ENCODE peak calls at places on chromosomes 2 and 18, in eight cellular contexts. R, G, F, Y, D, N, M and H are unnamed samples.

GRCh38 chr18:4960578-4960977 is 236.5 kb downstream of the AKAIN1 start:
- DNase-seq in R (no peak), G (no peak), F (no peak), Y (no peak), D (no peak), N (no peak), M (no peak), H (no peak)

GRCh38 chr2:42568431-42569115 is at the start of gene MTA3:
- DNase-seq in R (peak; percentile 41), G (peak; percentile 72), F (peak; percentile 30), Y (peak; percentile 65), D (no peak), N (peak; percentile 40), M (peak; percentile 71), H (peak; percentile 69)

GRCh38 chr2:179422037-179422643 is 157.5 kb upstream of the SESTD1 start:
- DNase-seq in R (peak; percentile 66), G (peak; percentile 84), F (peak; percentile 68), Y (peak; percentile 59), D (peak; percentile 77), N (peak; percentile 44), M (peak; percentile 80), H (peak; percentile 73)

GRCh38 chr18:74898965-74899364 is 301.3 kb downstream of the ZNF407 start:
- DNase-seq in R (peak; percentile 20), G (no peak), F (no peak), Y (no peak), D (peak; percentile 68), N (no peak), M (no peak), H (no peak)

GRCh38 chr2:221635949-221636348 is 63.8 kb upstream of the EPHA4 start:
- DNase-seq in R (peak; percentile 56), G (no peak), F (no peak), Y (no peak), D (no peak), N (no peak), M (no peak), H (no peak)

GRCh38 chr2:46547223-46548102 is 68.1 kb downstream of the TMEM247 start:
- DNase-seq in R (no peak), G (peak; percentile 49), F (no peak), Y (no peak), D (no peak), N (no peak), M (no peak), H (no peak)

GRCh38 chr2:203584784-203585183 is 49.7 kb upstream of the RAPH1 start:
- DNase-seq in R (no peak), G (no peak), F (no peak), Y (no peak), D (no peak), N (no peak), M (no peak), H (no peak)

GRCh38 chr18:64519191-64519590 is 370.3 kb upstream of the LINC00305 start:
- DNase-seq in R (no peak), G (no peak), F (no peak), Y (no peak), D (no peak), N (no peak), M (no peak), H (no peak)

GRCh38 chr2:179636100-179636980 is 225.1 kb downstream of the ZNF385B start:
- DNase-seq in R (no peak), G (no peak), F (no peak), Y (no peak), D (no peak), N (no peak), M (no peak), H (no peak)

GRCh38 chr18:80023173-80023572 is 11.1 kb upstream of the RBFA start:
- DNase-seq in R (peak; percentile 49), G (no peak), F (no peak), Y (no peak), D (no peak), N (no peak), M (no peak), H (peak; percentile 79)

GRCh38 chr2:166233244-166233643 is 105.4 kb upstream of the SCN1A start:
- DNase-seq in R (no peak), G (no peak), F (no peak), Y (no peak), D (no peak), N (no peak), M (no peak), H (no peak)

GRCh38 chr2:160251566-160251965 is 51.5 kb upstream of the ITGB6 start:
- DNase-seq in R (no peak), G (no peak), F (no peak), Y (no peak), D (no peak), N (no peak), M (no peak), H (no peak)

GRCh38 chr2:13005761-13006336 is 289.1 kb downstream of the TRIB2 start:
- DNase-seq in R (no peak), G (no peak), F (no peak), Y (no peak), D (peak; percentile 17), N (no peak), M (no peak), H (no peak)

GRCh38 chr2:199364153-199364552 is 93.6 kb downstream of the SATB2 start:
- DNase-seq in R (no peak), G (no peak), F (no peak), Y (no peak), D (no peak), N (no peak), M (no peak), H (no peak)

GRCh38 chr2:1864301-1864980 is 120.1 kb upstream of the PXDN start:
- DNase-seq in R (no peak), G (no peak), F (no peak), Y (no peak), D (no peak), N (no peak), M (no peak), H (no peak)

GRCh38 chr18:33183136-33183535 is 257.4 kb downstream of the CCDC178 start:
- DNase-seq in R (no peak), G (no peak), F (no peak), Y (no peak), D (no peak), N (no peak), M (no peak), H (no peak)

GRCh38 chr2:98805412-98806265 is 74.7 kb upstream of the MGAT4A start:
- DNase-seq in R (no peak), G (peak; percentile 29), F (no peak), Y (no peak), D (peak; percentile 8), N (peak; percentile 81), M (no peak), H (no peak)

GRCh38 chr2:182015334-182016109 is 29.9 kb downstream of the PPP1R1C start:
- DNase-seq in R (no peak), G (no peak), F (no peak), Y (no peak), D (peak; percentile 25), N (no peak), M (no peak), H (no peak)

GRCh38 chr2:236574424-236575145 is 5.0 kb downstream of the ACKR3 start:
- DNase-seq in R (no peak), G (no peak), F (no peak), Y (no peak), D (no peak), N (no peak), M (no peak), H (no peak)

GRCh38 chr2:215693269-215693998 is 257.6 kb upstream of the FN1 start:
- DNase-seq in R (peak; percentile 45), G (no peak), F (no peak), Y (no peak), D (peak; percentile 89), N (no peak), M (no peak), H (no peak)

DNA sequence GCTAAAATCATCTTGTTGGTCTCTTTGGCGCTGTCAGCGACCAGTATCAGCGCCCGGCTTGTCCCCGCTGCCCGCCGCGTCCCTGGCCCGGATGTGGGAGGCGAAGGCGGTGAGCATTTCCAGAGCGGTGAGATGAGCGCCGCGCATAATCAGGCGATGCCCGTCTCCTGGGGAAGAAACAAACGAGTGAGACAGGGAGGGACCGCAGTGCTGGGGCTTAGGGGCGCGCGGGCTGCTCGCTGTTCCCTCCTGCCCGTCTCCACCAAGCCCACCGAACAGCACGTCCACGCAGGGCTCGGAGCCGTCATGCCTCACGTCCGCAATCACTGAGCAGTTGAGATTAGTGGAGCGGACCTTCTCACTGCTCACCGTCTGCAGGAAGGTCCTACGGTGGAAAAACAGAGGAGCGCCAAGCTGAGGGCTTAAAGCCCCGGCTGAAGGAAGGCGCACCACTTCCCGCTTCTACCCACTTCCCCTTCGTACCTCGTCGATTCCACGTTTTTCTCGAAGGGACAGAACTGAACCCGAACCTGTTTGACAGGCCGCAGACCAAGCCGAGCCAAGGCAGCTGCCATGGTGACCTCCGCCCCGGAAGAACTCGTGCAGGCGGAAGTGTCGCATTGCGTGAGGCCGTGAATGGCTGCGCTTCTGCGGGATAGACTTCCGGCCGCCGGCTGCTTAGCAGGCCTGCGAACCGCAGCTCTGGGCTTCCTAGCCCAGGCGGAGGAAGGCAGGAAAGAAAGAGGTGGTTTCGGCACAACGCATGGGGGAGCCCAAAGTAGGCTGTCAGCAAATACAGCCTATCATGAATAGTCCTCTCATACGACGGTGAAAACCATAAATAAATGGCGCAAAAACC is at the start of gene MRPL53:
- DNase-seq in R (peak; percentile 98), G (peak; percentile 97), F (peak; percentile 91), Y (peak; percentile 93), D (peak; percentile 92), N (peak; percentile 91), M (peak; percentile 95), H (peak; percentile 96)
- TF ChIP-seq POLR2A in R (peak; percentile 94), G (peak; percentile 60), F (no peak), Y (peak; percentile 55), D (no peak), N (peak; percentile 86), M (no peak), H (peak; percentile 99)

GRCh38 chr2:121446647-121447241 is 83.9 kb upstream of the RNU4ATAC start:
- DNase-seq in R (no peak), G (no peak), F (no peak), Y (no peak), D (no peak), N (no peak), M (no peak), H (no peak)
- TF ChIP-seq POLR2A in R (no peak), G (no peak), F (no peak), Y (no peak), D (no peak), N (no peak), M (no peak), H (no peak)

GRCh38 chr2:148592812-148593211 is 51.7 kb upstream of the EPC2 start:
- DNase-seq in R (no peak), G (no peak), F (no peak), Y (no peak), D (no peak), N (no peak), M (no peak), H (no peak)
- TF ChIP-seq POLR2A in R (no peak), G (no peak), F (no peak), Y (no peak), D (no peak), N (no peak), M (no peak), H (no peak)

DNA sequence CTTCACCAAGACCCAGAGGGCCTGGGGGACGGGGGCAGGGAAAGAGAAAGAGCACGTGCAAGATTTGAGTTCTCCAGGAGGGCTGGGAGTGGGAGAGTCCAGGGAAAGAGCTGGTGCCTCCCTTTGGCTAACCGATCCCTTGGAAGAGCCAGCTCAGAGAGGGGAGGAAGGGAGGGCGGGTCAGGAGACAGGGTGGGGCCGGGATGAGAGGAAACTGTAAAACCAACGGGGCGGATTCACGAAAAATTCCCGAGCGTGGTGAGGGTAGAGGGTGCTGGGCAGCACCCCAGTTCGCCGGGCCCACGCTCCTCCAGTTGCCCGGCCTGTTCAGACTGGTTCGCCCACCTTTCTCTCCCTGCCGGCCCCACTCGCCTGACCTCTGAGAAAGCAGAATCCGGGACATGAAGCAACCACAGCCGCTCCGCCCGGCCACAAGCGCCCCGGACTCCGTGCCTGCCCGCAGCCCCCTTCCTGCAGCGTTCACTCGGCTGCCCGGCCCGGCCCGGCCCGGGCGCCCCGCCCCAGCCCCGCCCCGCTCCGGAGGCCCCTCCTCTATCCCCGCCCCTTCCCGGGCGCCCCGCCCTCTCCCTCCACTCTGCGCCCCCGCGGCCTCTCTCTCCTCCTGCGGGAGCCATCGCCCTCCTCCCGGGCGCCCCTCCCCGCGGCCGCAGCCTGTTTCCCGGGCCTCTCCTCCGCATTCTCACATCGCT is 230.9 kb upstream of the SMAD2 start:
- DNase-seq in R (peak; percentile 49), G (peak; percentile 92), F (peak; percentile 81), Y (peak; percentile 91), D (peak; percentile 5), N (peak; percentile 67), M (peak; percentile 93), H (peak; percentile 55)
- TF ChIP-seq POLR2A in R (peak; percentile 59), G (peak; percentile 69), F (no peak), Y (no peak), D (no peak), N (no peak), M (no peak), H (no peak)